ENCODE peak calls at places on chromosome X, in seven cellular contexts. B is PC-9, A is Right ventricle myocardium inferior, S is right atrium auricular region, U is NCI-H526 treated with DMSO at 0.1 percent for 48 hours, Q is endothelial cell, W is HFF-Myc. H is an unnamed sample.

GRCh38 chrX:25009407-25009806 is 6.4 kb downstream of the ARX start:
- DNase-seq in B (no peak), A (no peak), S (no peak), U (no peak), Q (no peak), W (no peak), H (no peak)

GRCh38 chrX:30910124-30910860 is 21.2 kb upstream of the TAB3 start:
- DNase-seq in B (no peak), A (no peak), S (no peak), U (no peak), Q (no peak), W (no peak), H (no peak)

GRCh38 chrX:46849933-46850332 is 13.1 kb downstream of the RP2 start:
- DNase-seq in B (no peak), A (no peak), S (no peak), U (peak), Q (no peak), W (no peak), H (no peak)

GRCh38 chrX:153944140-153944799 is at the start of gene RENBP:
- DNase-seq in B (no peak), A (peak), S (no peak), U (no peak), Q (no peak), W (no peak), H (no peak)

GRCh38 chrX:96684339-96685204 is at the start of gene DIAPH2:
- DNase-seq in B (peak), A (peak), S (peak), U (peak), Q (peak), W (no peak), H (peak)

GRCh38 chrX:11531226-11531625 is 134.5 kb downstream of the ARHGAP6 start:
- DNase-seq in B (no peak), A (no peak), S (no peak), U (no peak), Q (no peak), W (no peak), H (no peak)

GRCh38 chrX:65537229-65537628 is 2.6 kb upstream of the LAS1L start:
- DNase-seq in B (no peak), A (no peak), S (no peak), U (no peak), Q (no peak), W (no peak), H (no peak)

GRCh38 chrX:15989716-15990115 is 133.6 kb upstream of the GRPR start:
- DNase-seq in B (no peak), A (no peak), S (no peak), U (no peak), Q (no peak), W (no peak), H (no peak)

GRCh38 chrX:129360175-129360574 is 163.1 kb downstream of the SMARCA1 start:
- DNase-seq in B (peak), A (no peak), S (no peak), U (peak), Q (peak), W (peak), H (peak)

GRCh38 chrX:7133036-7133412 is 14.5 kb upstream of the STS start:
- DNase-seq in B (peak), A (no peak), S (no peak), U (no peak), Q (no peak), W (no peak), H (no peak)

GRCh38 chrX:151970661-151971060 is 3.8 kb downstream of the GABRE start:
- DNase-seq in B (peak), A (peak), S (peak), U (no peak), Q (no peak), W (peak), H (peak)

GRCh38 chrX:134669378-134670098 is 11.3 kb upstream of the PLAC1 start:
- DNase-seq in B (peak), A (no peak), S (no peak), U (no peak), Q (no peak), W (peak), H (peak)

GRCh38 chrX:125742811-125743210 is 423.1 kb downstream of the TEX13C start:
- DNase-seq in B (no peak), A (no peak), S (no peak), U (no peak), Q (no peak), W (no peak), H (no peak)

GRCh38 chrX:40120838-40121580 is 23.3 kb upstream of the BCOR start:
- DNase-seq in B (peak), A (no peak), S (no peak), U (no peak), Q (no peak), W (no peak), H (no peak)

GRCh38 chrX:108072746-108073145 is 18.6 kb downstream of the PSMD10 start:
- DNase-seq in B (no peak), A (no peak), S (no peak), U (no peak), Q (no peak), W (no peak), H (no peak)

GRCh38 chrX:9340619-9341304 is 124.1 kb upstream of the TBL1X start:
- DNase-seq in B (no peak), A (no peak), S (no peak), U (no peak), Q (no peak), W (no peak), H (no peak)

GRCh38 chrX:68868316-68868715 is 39.5 kb downstream of the EFNB1 start:
- DNase-seq in B (no peak), A (no peak), S (no peak), U (no peak), Q (no peak), W (no peak), H (no peak)

GRCh38 chrX:48794993-48795501 is 6.8 kb upstream of the HDAC6 start:
- DNase-seq in B (peak), A (no peak), S (no peak), U (no peak), Q (no peak), W (peak), H (peak)

GRCh38 chrX:137550561-137551305 is 15.2 kb upstream of the ZIC3 start:
- DNase-seq in B (no peak), A (no peak), S (no peak), U (no peak), Q (no peak), W (no peak), H (no peak)

GRCh38 chrX:133005038-133005437 is 46.6 kb upstream of the HS6ST2 start:
- DNase-seq in B (peak), A (no peak), S (no peak), U (peak), Q (no peak), W (no peak), H (no peak)

GRCh38 chrX:37378399-37378798 is 29.2 kb downstream of the PRRG1 start:
- DNase-seq in B (no peak), A (no peak), S (no peak), U (no peak), Q (no peak), W (no peak), H (no peak)

GRCh38 chrX:53594354-53594753 is 92.2 kb downstream of the HUWE1 start:
- DNase-seq in B (no peak), A (no peak), S (no peak), U (no peak), Q (no peak), W (no peak), H (no peak)

GRCh38 chrX:109600114-109600710 is 24.8 kb downstream of the KCNE5 start:
- DNase-seq in B (no peak), A (peak), S (no peak), U (no peak), Q (no peak), W (no peak), H (no peak)

GRCh38 chrX:41178201-41178600 is 93.0 kb downstream of the USP9X start:
- DNase-seq in B (no peak), A (no peak), S (no peak), U (peak), Q (no peak), W (no peak), H (no peak)

GRCh38 chrX:66760648-66761047 is 121.8 kb upstream of the EDA2R start:
- DNase-seq in B (no peak), A (no peak), S (no peak), U (no peak), Q (no peak), W (no peak), H (no peak)

GRCh38 chrX:16130707-16131106 is 7.3 kb downstream of the GRPR start:
- DNase-seq in B (no peak), A (no peak), S (no peak), U (no peak), Q (no peak), W (no peak), H (no peak)

GRCh38 chrX:54798137-54798536 is at the start of gene ITIH6:
- DNase-seq in B (no peak), A (no peak), S (no peak), U (no peak), Q (no peak), W (no peak), H (no peak)

GRCh38 chrX:23844502-23845138 is 61.6 kb downstream of the SAT1 start:
- DNase-seq in B (no peak), A (no peak), S (no peak), U (no peak), Q (peak), W (no peak), H (no peak)

GRCh38 chrX:23317799-23318724 is 16.6 kb upstream of the PTCHD1 start:
- DNase-seq in B (no peak), A (no peak), S (no peak), U (no peak), Q (peak), W (no peak), H (no peak)

GRCh38 chrX:129759576-129760061 is 20.1 kb upstream of the SASH3 start:
- DNase-seq in B (no peak), A (peak), S (no peak), U (no peak), Q (no peak), W (no peak), H (no peak)

GRCh38 chrX:71603618-71604017 is 14.7 kb downstream of the CXCR3 start:
- DNase-seq in B (no peak), A (no peak), S (no peak), U (no peak), Q (no peak), W (no peak), H (no peak)

H was measured in T1000.